ENCODE peak calls at places on chromosomes 2 and 18, in six cellular contexts. S is HepG2, T is GM12891, G is GM12878, Q is K562, L is H1. M is an unnamed sample.

GRCh38 chr18:59084286-59084779 is 55.4 kb upstream of the SEC11C start:
- DNase-seq in Q (peak), L (peak), S (peak), T (no peak), G (no peak), M (peak)

GRCh38 chr18:21820035-21820810 is 79.6 kb downstream of the MIB1 start:
- DNase-seq in L (no peak), G (no peak), Q (peak), S (peak), T (no peak), M (no peak)

GRCh38 chr2:96801464-96802280 is 14.4 kb upstream of the CNNM3 start:
- DNase-seq in G (no peak), L (no peak), S (no peak), Q (no peak), T (no peak), M (no peak)

GRCh38 chr2:111171337-111171930 is 50.7 kb downstream of the BCL2L11 start:
- DNase-seq in S (no peak), L (no peak), G (no peak), Q (no peak), T (no peak), M (no peak)

GRCh38 chr2:239252433-239253200 is 148.2 kb downstream of the HDAC4 start:
- DNase-seq in T (no peak), G (no peak), S (no peak), L (no peak), Q (no peak), M (no peak)

GRCh38 chr2:229287836-229288235 is 16.7 kb upstream of the PID1 start:
- DNase-seq in L (no peak), Q (no peak), G (no peak), S (no peak), T (no peak), M (no peak)

GRCh38 chr2:118967124-118967880 is 25.3 kb downstream of the MARCO start:
- DNase-seq in Q (no peak), T (no peak), S (no peak), G (no peak), L (no peak), M (no peak)

GRCh38 chr2:232611559-232612218 is 21.7 kb upstream of the EFHD1 start:
- DNase-seq in G (no peak), T (peak), L (no peak), Q (peak), S (peak), M (peak)

GRCh38 chr2:142716463-142717242 is 160.8 kb upstream of the KYNU start:
- DNase-seq in T (no peak), L (peak), G (no peak), Q (no peak), S (no peak), M (no peak)

DNA sequence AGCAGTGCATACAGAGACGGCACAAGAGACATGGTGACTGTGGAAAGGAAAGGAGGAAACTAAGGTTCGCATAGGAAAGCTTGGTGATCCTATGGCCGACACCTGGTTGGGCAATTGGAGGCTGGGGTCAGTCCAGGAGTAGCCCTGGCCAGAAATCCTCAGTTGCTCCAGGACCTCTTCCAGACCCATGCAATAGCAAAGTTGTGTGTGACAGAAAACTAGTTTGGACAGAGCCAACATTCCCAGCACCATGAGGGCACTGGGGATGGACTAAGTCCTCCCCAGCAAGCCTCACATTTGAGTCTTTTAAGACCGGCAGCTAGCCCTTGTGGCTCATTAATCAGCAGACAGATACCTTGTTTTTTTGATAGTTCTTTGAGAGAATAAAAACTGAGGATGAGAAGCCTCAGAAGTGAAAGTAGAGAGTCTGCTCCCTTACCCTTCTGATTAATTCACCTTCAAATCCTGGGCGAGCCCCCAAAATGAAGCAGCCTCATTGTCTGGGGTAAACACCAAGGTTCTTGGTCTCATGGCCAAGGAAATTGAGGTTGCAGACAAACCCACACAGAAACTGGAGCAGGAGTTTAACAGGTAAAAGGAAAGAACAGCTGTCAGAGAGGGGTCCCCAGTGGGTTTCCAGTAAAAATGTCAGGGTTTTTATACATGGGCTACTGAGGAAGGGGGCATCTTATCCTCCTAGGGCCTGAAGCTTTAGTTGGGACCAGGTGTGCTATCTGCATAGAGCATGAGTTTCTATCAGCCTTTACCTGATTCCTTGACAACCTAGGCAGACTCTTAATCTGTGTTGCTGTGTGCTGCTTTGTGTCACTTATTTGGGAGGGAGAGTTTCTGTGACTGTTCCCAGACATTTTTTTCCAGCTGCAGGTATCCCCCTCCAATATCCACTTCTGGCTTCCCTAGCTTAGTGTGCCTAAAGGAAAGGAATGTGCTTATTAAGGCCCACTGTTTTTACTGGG is 39.1 kb downstream of the STK17B start:
- DNase-seq in Q (no peak), L (no peak), T (no peak), G (no peak), S (no peak), M (no peak)
- TF ChIP-seq POLR2A in Q (no peak), L (no peak), T (peak), G (no peak), S (no peak), M (peak)

DNA sequence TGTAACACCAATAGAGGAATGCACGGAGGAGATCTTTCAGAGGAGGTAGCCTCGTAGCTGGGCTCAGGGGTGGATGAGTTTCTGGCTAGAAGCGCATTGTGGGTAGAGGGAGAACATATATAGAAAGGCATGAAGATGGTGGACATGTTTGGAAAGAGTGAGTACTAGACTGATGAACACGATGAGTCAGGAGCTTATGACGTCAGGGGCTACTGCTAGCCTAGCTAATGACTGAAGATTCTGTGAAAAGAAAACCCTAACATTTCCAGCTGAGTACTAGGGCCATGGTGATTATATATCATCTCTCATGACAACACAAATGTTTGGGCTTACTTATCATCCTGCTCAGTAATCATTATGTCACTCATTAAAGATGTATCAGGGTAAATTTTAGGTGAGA is 22.4 kb upstream of the IL1RN start:
- DNase-seq in L (no peak), T (no peak), S (no peak), G (no peak), Q (peak), M (no peak)
- TF ChIP-seq TAF1 in L (no peak), T (no peak), S (no peak), G (no peak), Q (no peak), M (no peak)

GRCh38 chr2:47323009-47323821 is 79.7 kb upstream of the MSH2 start:
- DNase-seq in Q (peak), T (peak), L (peak), S (peak), G (peak), M (peak)
- TF ChIP-seq POLR2AphosphoS5 in Q (no peak), T (no peak), L (no peak), S (peak), G (no peak), M (no peak)

DNA sequence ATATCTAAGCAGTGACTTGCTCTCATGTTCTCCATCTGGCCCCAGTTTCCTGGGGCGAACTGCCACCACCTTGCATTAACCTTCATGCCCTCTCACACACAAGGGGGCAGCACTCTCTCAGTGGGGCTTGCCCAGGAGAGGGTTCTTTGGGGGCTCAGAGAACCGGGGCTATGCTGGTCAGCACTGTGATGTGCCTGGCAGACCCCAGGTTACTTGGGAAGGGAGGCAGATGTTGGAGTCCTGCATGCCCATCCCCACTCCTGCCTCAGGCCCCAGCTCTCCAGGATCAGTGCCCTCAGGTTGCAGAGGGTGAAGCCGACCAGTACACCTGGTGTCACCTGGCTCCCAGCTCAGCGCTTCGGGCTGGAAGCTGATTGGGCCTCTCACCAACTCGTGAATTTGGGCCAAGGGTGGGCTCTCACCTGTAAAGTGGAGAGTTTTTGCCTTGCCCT is 396.2 kb upstream of the HS6ST1 start:
- DNase-seq in Q (no peak), L (no peak), S (no peak), T (no peak), G (no peak), M (no peak)
- TF ChIP-seq POLR2A in Q (no peak), L (no peak), S (no peak), T (no peak), G (no peak), M (no peak)

GRCh38 chr2:190469770-190470169 is 61.6 kb downstream of the MFSD6 start:
- DNase-seq in L (no peak), G (no peak), T (no peak), S (no peak), Q (peak), M (no peak)
- TF ChIP-seq TAF1 in L (no peak), G (no peak), T (no peak), S (no peak), Q (no peak), M (no peak)

DNA sequence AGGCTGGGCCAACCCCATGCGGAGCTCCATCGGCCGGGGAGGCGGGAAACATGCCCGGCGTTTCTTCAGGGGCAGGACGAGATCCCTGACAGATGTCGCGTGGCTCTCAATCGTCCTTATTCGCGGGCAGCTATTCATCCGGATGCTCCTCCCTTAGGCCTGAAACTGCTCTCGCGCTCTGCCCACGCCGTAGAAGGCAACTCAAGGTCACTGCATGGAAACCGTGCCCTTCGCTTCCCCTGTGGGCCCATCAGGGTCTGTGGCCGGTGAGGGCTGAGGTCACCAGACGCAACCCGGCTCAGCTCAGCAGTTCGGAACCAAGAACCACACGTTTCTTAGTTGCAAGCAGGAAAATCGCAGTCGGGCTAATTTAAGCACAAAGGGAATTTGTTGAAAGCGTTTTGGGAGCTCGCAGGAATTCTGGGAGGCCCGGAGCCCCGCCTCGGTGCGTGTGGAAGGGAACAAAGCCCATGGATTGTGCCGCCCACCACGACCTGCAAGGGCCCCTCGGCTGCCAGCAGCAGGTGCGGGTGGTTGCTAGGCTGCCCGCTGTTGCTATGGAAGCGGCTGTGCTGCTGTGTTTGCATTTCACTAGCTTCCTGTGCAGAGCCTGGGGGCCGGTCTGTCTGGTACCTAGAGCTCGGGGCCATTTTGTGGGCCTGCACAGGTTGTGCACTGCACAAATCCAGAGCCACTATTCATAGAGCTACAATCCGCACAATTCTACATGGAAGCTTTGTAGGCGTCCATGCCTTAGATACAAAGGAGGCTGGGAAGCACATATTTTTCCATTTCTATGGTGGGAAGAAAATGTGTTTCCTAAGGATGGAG is 6.1 kb upstream of the ALLC start:
- DNase-seq in L (peak), T (peak), Q (no peak), G (peak), S (peak), M (peak)
- TF ChIP-seq POLR2AphosphoS5 in L (no peak), T (no peak), Q (no peak), G (no peak), S (no peak), M (peak)

GRCh38 chr2:65056215-65056989 is at the start of gene CEP68:
- DNase-seq in S (peak), T (peak), Q (peak), G (peak), L (peak), M (peak)
- TF ChIP-seq POLR2A in S (peak), T (peak), Q (peak), G (peak), L (peak), M (peak)

GRCh38 chr2:237867465-237867864 is 8.0 kb downstream of the RAMP1 start:
- DNase-seq in Q (no peak), S (no peak), G (no peak), T (no peak), L (no peak), M (no peak)

GRCh38 chr2:237866119-237866621 is 6.7 kb downstream of the RAMP1 start:
- DNase-seq in S (no peak), G (no peak), T (no peak), L (no peak), Q (no peak), M (no peak)

GRCh38 chr2:237864030-237864931 is 4.9 kb downstream of the RAMP1 start:
- DNase-seq in L (no peak), G (no peak), S (no peak), Q (no peak), T (no peak), M (peak)

GRCh38 chr2:237864940-237865622 is 5.7 kb downstream of the RAMP1 start:
- DNase-seq in T (no peak), G (no peak), L (no peak), S (no peak), Q (no peak), M (no peak)

DNA sequence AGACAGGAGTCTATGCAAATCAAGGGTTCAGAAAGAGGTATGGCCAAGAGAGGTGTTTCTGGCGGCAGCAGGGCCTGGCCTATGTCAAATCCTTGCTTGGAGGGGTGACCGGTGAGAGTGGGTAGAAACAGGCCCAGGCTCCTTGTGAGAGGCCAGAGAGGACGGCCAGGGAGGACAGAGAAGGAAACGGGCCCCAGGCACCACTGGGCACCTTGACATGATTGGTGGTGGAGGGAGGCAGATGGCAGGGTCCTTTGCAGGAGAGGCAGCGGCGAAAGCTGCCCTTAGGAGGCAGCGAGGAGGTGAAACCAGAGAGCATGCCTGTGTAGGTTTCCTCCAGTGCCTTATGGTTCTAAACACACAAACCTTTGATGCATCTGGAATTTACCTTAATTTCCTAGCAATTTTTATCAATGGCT is 6.2 kb downstream of the RAMP1 start:
- DNase-seq in T (no peak), L (no peak), Q (no peak), G (no peak), S (no peak), M (peak)
- TF ChIP-seq TAF1 in T (no peak), L (no peak), Q (no peak), G (no peak), S (no peak), M (no peak)

GRCh38 chr18:63198868-63199742 is 120.5 kb downstream of the BCL2 start:
- DNase-seq in Q (no peak), L (no peak), T (no peak), G (no peak), S (no peak), M (no peak)
- TF ChIP-seq POLR2AphosphoS5 in Q (no peak), L (no peak), T (no peak), G (peak), S (no peak), M (no peak)

M was measured in GM12892.